ENCODE peak calls at places on chromosomes 12 and 14, in five cellular contexts. One of them, this sample, is unnamed.

GRCh38 chr12:44385964-44386363 is 490.2 kb downstream of the NELL2 start:
- DNase-seq in HepG2: no peak
- DNase-seq in GM12878: no peak
- DNase-seq in K562: no peak
- DNase-seq in SK-N-SH: peak
- DNase-seq in this sample: no peak

GRCh38 chr14:105689722-105690121 is 163.3 kb downstream of the TMEM121 start:
- DNase-seq in SK-N-SH: no peak
- DNase-seq in HepG2: no peak
- DNase-seq in K562: no peak
- DNase-seq in GM12878: no peak
- DNase-seq in this sample: no peak

GRCh38 chr12:68497702-68498101 is 113.0 kb upstream of the RAP1B start:
- DNase-seq in K562: peak
- DNase-seq in HepG2: no peak
- DNase-seq in SK-N-SH: no peak
- DNase-seq in GM12878: peak
- DNase-seq in this sample: peak

GRCh38 chr14:31992051-31992450 is 85.1 kb upstream of the ARHGAP5 start:
- DNase-seq in K562: no peak
- DNase-seq in GM12878: no peak
- DNase-seq in SK-N-SH: no peak
- DNase-seq in HepG2: no peak
- DNase-seq in this sample: peak

GRCh38 chr12:39620664-39621658 is 1.4 kb upstream of the ABCD2 start:
- DNase-seq in HepG2: no peak
- DNase-seq in GM12878: peak
- DNase-seq in K562: no peak
- DNase-seq in SK-N-SH: no peak
- DNase-seq in this sample: no peak

GRCh38 chr14:52399886-52400599 is 85.9 kb downstream of the PTGER2 start:
- DNase-seq in K562: no peak
- DNase-seq in HepG2: no peak
- DNase-seq in GM12878: no peak
- DNase-seq in SK-N-SH: no peak
- DNase-seq in this sample: peak

GRCh38 chr12:98516184-98516873 is 939 bp downstream of the TMPO start:
- DNase-seq in SK-N-SH: peak
- DNase-seq in HepG2: peak
- DNase-seq in K562: peak
- DNase-seq in GM12878: peak
- DNase-seq in this sample: peak

GRCh38 chr12:53143355-53143754 is 37.2 kb upstream of the ZNF740 start:
- DNase-seq in K562: peak
- DNase-seq in SK-N-SH: no peak
- DNase-seq in HepG2: peak
- DNase-seq in GM12878: no peak
- DNase-seq in this sample: no peak

GRCh38 chr12:18323159-18323558 is 61.8 kb downstream of the PIK3C2G start:
- DNase-seq in SK-N-SH: no peak
- DNase-seq in GM12878: no peak
- DNase-seq in HepG2: no peak
- DNase-seq in K562: no peak
- DNase-seq in this sample: peak

DNA sequence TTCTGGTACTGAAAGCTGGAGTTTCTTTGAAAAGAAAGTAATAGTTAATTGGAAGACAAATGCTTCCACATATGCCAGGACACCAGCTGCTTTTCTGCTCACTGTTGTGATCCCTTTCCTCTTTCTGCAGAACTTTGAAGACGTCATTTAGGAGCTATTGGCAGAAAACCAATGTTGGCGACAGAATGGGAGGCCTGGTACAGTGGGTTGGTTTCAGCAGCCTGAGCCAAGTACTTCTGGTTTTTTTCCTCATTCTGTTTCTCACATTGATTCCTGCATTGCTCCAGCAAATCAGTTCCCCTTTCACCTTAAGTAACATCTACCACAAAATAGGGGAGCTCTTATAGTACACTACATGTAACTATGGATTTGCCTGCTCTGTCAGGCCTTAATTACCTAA is 96.9 kb downstream of the FIGNL2 start:
- DNase-seq in GM12878: no peak
- DNase-seq in SK-N-SH: no peak
- DNase-seq in HepG2: no peak
- DNase-seq in K562: no peak
- DNase-seq in this sample: peak
- TF ChIP-seq MXI1 in GM12878: no peak
- TF ChIP-seq MXI1 in SK-N-SH: no peak
- TF ChIP-seq MXI1 in HepG2: no peak
- TF ChIP-seq MXI1 in K562: no peak
- TF ChIP-seq MXI1 in this sample: no peak

GRCh38 chr14:62866376-62866775 is 178.9 kb downstream of the KCNH5 start:
- DNase-seq in SK-N-SH: no peak
- DNase-seq in K562: no peak
- DNase-seq in GM12878: no peak
- DNase-seq in HepG2: no peak
- DNase-seq in this sample: no peak
- TF ChIP-seq MXI1 in SK-N-SH: no peak
- TF ChIP-seq MXI1 in K562: no peak
- TF ChIP-seq MXI1 in GM12878: no peak
- TF ChIP-seq MXI1 in HepG2: no peak
- TF ChIP-seq MXI1 in this sample: no peak

DNA sequence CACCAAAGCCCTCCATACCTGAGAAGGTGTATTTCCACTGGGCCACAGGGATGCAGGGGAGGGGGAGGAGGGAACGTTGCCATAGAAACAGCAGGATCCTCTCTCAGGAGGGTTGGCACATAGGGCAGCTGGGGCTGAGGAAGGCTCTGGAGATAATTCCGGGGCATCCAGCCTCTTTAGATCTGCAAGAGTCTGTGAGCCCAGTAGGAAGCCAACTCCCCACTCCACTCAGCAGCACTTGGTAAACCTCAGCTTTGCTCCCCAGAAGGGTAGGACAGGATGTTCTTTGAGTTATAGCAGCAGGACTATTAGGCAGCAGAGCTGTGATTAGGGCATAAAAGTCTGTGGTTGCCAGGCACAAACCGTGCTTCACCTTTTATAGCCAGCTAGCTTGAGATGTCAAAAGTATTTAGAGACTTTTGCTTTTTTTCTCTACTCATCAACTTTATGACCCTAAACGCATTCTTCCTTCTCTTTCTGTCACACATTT is 7.8 kb upstream of the PLEKHG3 start:
- DNase-seq in HepG2: no peak
- DNase-seq in SK-N-SH: no peak
- DNase-seq in GM12878: no peak
- DNase-seq in K562: no peak
- DNase-seq in this sample: no peak
- TF ChIP-seq MXI1 in HepG2: no peak
- TF ChIP-seq MXI1 in SK-N-SH: no peak
- TF ChIP-seq MXI1 in GM12878: no peak
- TF ChIP-seq MXI1 in K562: no peak
- TF ChIP-seq MXI1 in this sample: no peak

GRCh38 chr12:128365032-128365431 is 98.1 kb downstream of the TMEM132C start:
- DNase-seq in SK-N-SH: no peak
- DNase-seq in HepG2: no peak
- DNase-seq in GM12878: no peak
- DNase-seq in K562: no peak
- DNase-seq in this sample: no peak

GRCh38 chr12:128367961-128368360 is 101.0 kb downstream of the TMEM132C start:
- DNase-seq in HepG2: no peak
- DNase-seq in GM12878: no peak
- DNase-seq in K562: no peak
- DNase-seq in SK-N-SH: no peak
- DNase-seq in this sample: no peak

GRCh38 chr12:128365831-128366231 is 98.9 kb downstream of the TMEM132C start:
- DNase-seq in HepG2: no peak
- DNase-seq in K562: no peak
- DNase-seq in SK-N-SH: no peak
- DNase-seq in GM12878: no peak
- DNase-seq in this sample: no peak
- TF ChIP-seq MXI1 in HepG2: no peak
- TF ChIP-seq MXI1 in K562: no peak
- TF ChIP-seq MXI1 in SK-N-SH: no peak
- TF ChIP-seq MXI1 in GM12878: no peak
- TF ChIP-seq MXI1 in this sample: no peak

GRCh38 chr12:5904441-5904840 is 40.6 kb downstream of the ANO2 start:
- DNase-seq in SK-N-SH: no peak
- DNase-seq in HepG2: no peak
- DNase-seq in K562: no peak
- DNase-seq in GM12878: no peak
- DNase-seq in this sample: no peak
- TF ChIP-seq MXI1 in SK-N-SH: no peak
- TF ChIP-seq MXI1 in HepG2: no peak
- TF ChIP-seq MXI1 in K562: no peak
- TF ChIP-seq MXI1 in GM12878: no peak
- TF ChIP-seq MXI1 in this sample: no peak

DNA sequence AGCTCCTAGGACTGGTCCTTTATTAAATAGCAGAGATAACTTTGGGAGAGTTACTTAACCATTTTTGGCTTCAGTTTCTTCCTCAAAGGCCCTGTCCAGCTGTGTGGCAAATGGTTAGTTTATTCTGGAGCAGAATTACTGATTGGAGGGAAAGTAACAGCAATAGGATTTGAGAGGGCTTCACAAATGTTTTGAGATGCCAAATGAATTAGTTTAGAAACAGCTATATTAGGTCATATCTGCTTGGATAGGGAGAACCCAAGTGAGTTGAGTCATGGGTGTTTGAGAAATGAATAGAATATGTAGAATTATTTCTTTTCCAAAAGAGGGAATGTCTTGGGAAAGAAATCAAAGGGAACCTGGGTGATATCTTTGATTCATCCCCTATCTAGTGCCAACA is 17.5 kb downstream of the RASSF3 start:
- DNase-seq in HepG2: no peak
- DNase-seq in GM12878: no peak
- DNase-seq in SK-N-SH: no peak
- DNase-seq in K562: no peak
- DNase-seq in this sample: peak
- TF ChIP-seq MXI1 in HepG2: no peak
- TF ChIP-seq MXI1 in GM12878: no peak
- TF ChIP-seq MXI1 in SK-N-SH: no peak
- TF ChIP-seq MXI1 in K562: no peak
- TF ChIP-seq MXI1 in this sample: no peak

GRCh38 chr14:53796734-53797133 is 159.9 kb downstream of the BMP4 start:
- DNase-seq in HepG2: no peak
- DNase-seq in K562: no peak
- DNase-seq in SK-N-SH: no peak
- DNase-seq in GM12878: no peak
- DNase-seq in this sample: no peak
- TF ChIP-seq MXI1 in HepG2: no peak
- TF ChIP-seq MXI1 in K562: no peak
- TF ChIP-seq MXI1 in SK-N-SH: no peak
- TF ChIP-seq MXI1 in GM12878: no peak
- TF ChIP-seq MXI1 in this sample: no peak

GRCh38 chr12:56454557-56454956 is at the start of gene MIP:
- DNase-seq in GM12878: no peak
- DNase-seq in SK-N-SH: no peak
- DNase-seq in K562: no peak
- DNase-seq in HepG2: no peak
- DNase-seq in this sample: no peak

GRCh38 chr12:56450241-56450640 is 1.0 kb upstream of the TIMELESS start:
- DNase-seq in GM12878: no peak
- DNase-seq in K562: no peak
- DNase-seq in HepG2: no peak
- DNase-seq in SK-N-SH: peak
- DNase-seq in this sample: no peak

GRCh38 chr12:56451147-56451546 is 1.9 kb upstream of the TIMELESS start:
- DNase-seq in HepG2: no peak
- DNase-seq in GM12878: no peak
- DNase-seq in K562: no peak
- DNase-seq in SK-N-SH: no peak
- DNase-seq in this sample: no peak

GRCh38 chr12:56448860-56449621 is at the start of gene TIMELESS:
- DNase-seq in HepG2: peak
- DNase-seq in SK-N-SH: peak
- DNase-seq in K562: peak
- DNase-seq in GM12878: peak
- DNase-seq in this sample: peak

GRCh38 chr12:56449622-56449984 is 377 bp upstream of the TIMELESS start:
- DNase-seq in HepG2: no peak
- DNase-seq in GM12878: no peak
- DNase-seq in SK-N-SH: no peak
- DNase-seq in K562: no peak
- DNase-seq in this sample: no peak
- TF ChIP-seq MXI1 in HepG2: no peak
- TF ChIP-seq MXI1 in GM12878: no peak
- TF ChIP-seq MXI1 in SK-N-SH: no peak
- TF ChIP-seq MXI1 in K562: no peak
- TF ChIP-seq MXI1 in this sample: no peak